ENCODE peak calls at places on chromosomes 16 and 17, in four cellular contexts. One of them, this sample, is unnamed.
A peak's percentile ranks its signal among the peaks of the same experiment; 100 is the strongest.

GRCh38 chr17:80970044-80970761 is 21.4 kb upstream of the CHMP6 start:
- DNase-seq in K562: peak; percentile 34
- DNase-seq in NT2/D1: no peak
- DNase-seq in GM12878: no peak
- DNase-seq in this sample: no peak

GRCh38 chr17:43834106-43834505 is 1.2 kb upstream of the MPP3 start:
- DNase-seq in K562: peak; percentile 13
- DNase-seq in NT2/D1: no peak
- DNase-seq in GM12878: no peak
- DNase-seq in this sample: no peak

GRCh38 chr16:59320657-59321056 is 586.5 kb upstream of the GOT2 start:
- DNase-seq in K562: no peak
- DNase-seq in NT2/D1: no peak
- DNase-seq in GM12878: no peak
- DNase-seq in this sample: no peak

GRCh38 chr17:58242171-58242784 is 3.9 kb downstream of the LPO start:
- DNase-seq in K562: no peak
- DNase-seq in NT2/D1: no peak
- DNase-seq in GM12878: no peak
- DNase-seq in this sample: no peak

GRCh38 chr16:12542818-12543699 is 260.6 kb downstream of the CPPED1 start:
- DNase-seq in K562: no peak
- DNase-seq in NT2/D1: no peak
- DNase-seq in GM12878: no peak
- DNase-seq in this sample: no peak

GRCh38 chr16:16045879-16046278 is 96.5 kb downstream of the ABCC1 start:
- DNase-seq in K562: no peak
- DNase-seq in NT2/D1: peak; percentile 66
- DNase-seq in GM12878: no peak
- DNase-seq in this sample: no peak

GRCh38 chr16:88665148-88665547 is 2.3 kb upstream of the MVD start:
- DNase-seq in K562: no peak
- DNase-seq in NT2/D1: no peak
- DNase-seq in GM12878: no peak
- DNase-seq in this sample: no peak

GRCh38 chr17:18230288-18231141 is 5.1 kb downstream of the LLGL1 start:
- DNase-seq in K562: no peak
- DNase-seq in NT2/D1: no peak
- DNase-seq in GM12878: no peak
- DNase-seq in this sample: no peak

GRCh38 chr17:36921131-36921851 is 16.0 kb upstream of the LHX1 start:
- DNase-seq in K562: peak; percentile 54
- DNase-seq in NT2/D1: no peak
- DNase-seq in GM12878: no peak
- DNase-seq in this sample: peak; percentile 98

GRCh38 chr17:8153550-8153956 is 1.3 kb upstream of the PER1 start:
- DNase-seq in K562: peak; percentile 83
- DNase-seq in NT2/D1: no peak
- DNase-seq in GM12878: no peak
- DNase-seq in this sample: no peak

GRCh38 chr17:17151962-17152361 is 54.2 kb downstream of the PLD6 start:
- DNase-seq in K562: no peak
- DNase-seq in NT2/D1: no peak
- DNase-seq in GM12878: no peak
- DNase-seq in this sample: no peak

GRCh38 chr16:19294156-19294649 is 8.7 kb downstream of the CLEC19A start:
- DNase-seq in K562: no peak
- DNase-seq in NT2/D1: no peak
- DNase-seq in GM12878: peak; percentile 84
- DNase-seq in this sample: no peak

GRCh38 chr17:57861737-57862409 is 12.0 kb upstream of the MRPS23 start:
- DNase-seq in K562: no peak
- DNase-seq in NT2/D1: no peak
- DNase-seq in GM12878: no peak
- DNase-seq in this sample: no peak

GRCh38 chr16:81679721-81680430 is 99.2 kb upstream of the PLCG2 start:
- DNase-seq in K562: no peak
- DNase-seq in NT2/D1: no peak
- DNase-seq in GM12878: no peak
- DNase-seq in this sample: no peak

GRCh38 chr17:12839042-12839441 is 49.7 kb downstream of the ARHGAP44 start:
- DNase-seq in K562: no peak
- DNase-seq in NT2/D1: no peak
- DNase-seq in GM12878: no peak
- DNase-seq in this sample: no peak

GRCh38 chr17:80386341-80386740 is 28.6 kb upstream of the ENDOV start:
- DNase-seq in K562: no peak
- DNase-seq in NT2/D1: no peak
- DNase-seq in GM12878: no peak
- DNase-seq in this sample: no peak

GRCh38 chr17:32323784-32324590 is 18.0 kb downstream of the C17orf75 start:
- DNase-seq in K562: no peak
- DNase-seq in NT2/D1: no peak
- DNase-seq in GM12878: no peak
- DNase-seq in this sample: no peak

GRCh38 chr16:13351222-13351621 is 449.8 kb downstream of the SHISA9 start:
- DNase-seq in K562: no peak
- DNase-seq in NT2/D1: no peak
- DNase-seq in GM12878: no peak
- DNase-seq in this sample: no peak

GRCh38 chr16:588639-588888 is 1.3 kb upstream of the RAB40C start:
- DNase-seq in K562: peak; percentile 64
- DNase-seq in NT2/D1: no peak
- DNase-seq in GM12878: no peak
- DNase-seq in this sample: no peak

GRCh38 chr17:296382-296781 is 56.2 kb downstream of the RPH3AL start:
- DNase-seq in K562: no peak
- DNase-seq in NT2/D1: no peak
- DNase-seq in GM12878: no peak
- DNase-seq in this sample: no peak

GRCh38 chr16:58125781-58126335 is 3.3 kb downstream of the CFAP20 start:
- DNase-seq in K562: peak; percentile 53
- DNase-seq in NT2/D1: no peak
- DNase-seq in GM12878: no peak
- DNase-seq in this sample: no peak

GRCh38 chr17:36858119-36859002 is 78.9 kb upstream of the LHX1 start:
- DNase-seq in K562: no peak
- DNase-seq in NT2/D1: no peak
- DNase-seq in GM12878: no peak
- DNase-seq in this sample: no peak

GRCh38 chr17:4304417-4305027 is 40.7 kb upstream of the ANKFY1 start:
- DNase-seq in K562: peak; percentile 66
- DNase-seq in NT2/D1: no peak
- DNase-seq in GM12878: no peak
- DNase-seq in this sample: peak; percentile 18

GRCh38 chr17:31428111-31428510 is 36.6 kb downstream of the RAB11FIP4 start:
- DNase-seq in K562: no peak
- DNase-seq in NT2/D1: no peak
- DNase-seq in GM12878: no peak
- DNase-seq in this sample: no peak

GRCh38 chr16:70578035-70578434 is 54.4 kb downstream of the SF3B3 start:
- DNase-seq in K562: no peak
- DNase-seq in NT2/D1: no peak
- DNase-seq in GM12878: no peak
- DNase-seq in this sample: no peak

GRCh38 chr17:44900894-44901293 is 1.6 kb upstream of the EFTUD2 start:
- DNase-seq in K562: no peak
- DNase-seq in NT2/D1: no peak
- DNase-seq in GM12878: no peak
- DNase-seq in this sample: no peak

GRCh38 chr17:29931253-29931932 is 1.4 kb upstream of the SSH2 start:
- DNase-seq in K562: peak; percentile 83
- DNase-seq in NT2/D1: no peak
- DNase-seq in GM12878: peak; percentile 90
- DNase-seq in this sample: peak; percentile 82

GRCh38 chr16:47125757-47126156 is 18.0 kb downstream of the NETO2 start:
- DNase-seq in K562: no peak
- DNase-seq in NT2/D1: no peak
- DNase-seq in GM12878: no peak
- DNase-seq in this sample: no peak

GRCh38 chr17:76420356-76421053 is 32.4 kb downstream of the UBE2O start:
- DNase-seq in K562: no peak
- DNase-seq in NT2/D1: no peak
- DNase-seq in GM12878: no peak
- DNase-seq in this sample: no peak

GRCh38 chr17:37088913-37089312 is 140.2 kb downstream of the AATF start:
- DNase-seq in K562: no peak
- DNase-seq in NT2/D1: no peak
- DNase-seq in GM12878: no peak
- DNase-seq in this sample: no peak

GRCh38 chr16:64356267-64356666 is 765.6 kb downstream of the CDH11 start:
- DNase-seq in K562: no peak
- DNase-seq in NT2/D1: no peak
- DNase-seq in GM12878: no peak
- DNase-seq in this sample: no peak

GRCh38 chr16:10871157-10871991 is 5.6 kb upstream of the CIITA start:
- DNase-seq in K562: no peak
- DNase-seq in NT2/D1: no peak
- DNase-seq in GM12878: peak; percentile 86
- DNase-seq in this sample: peak; percentile 41

GRCh38 chr17:49515196-49515770 is 20.2 kb downstream of the NGFR start:
- DNase-seq in K562: peak; percentile 77
- DNase-seq in NT2/D1: peak; percentile 69
- DNase-seq in GM12878: peak; percentile 55
- DNase-seq in this sample: peak; percentile 36

GRCh38 chr17:32688221-32688620 is 188.7 kb downstream of the MYO1D start:
- DNase-seq in K562: no peak
- DNase-seq in NT2/D1: no peak
- DNase-seq in GM12878: no peak
- DNase-seq in this sample: no peak

GRCh38 chr17:42845918-42846593 is 1.7 kb downstream of the AOC2 start:
- DNase-seq in K562: no peak
- DNase-seq in NT2/D1: no peak
- DNase-seq in GM12878: no peak
- DNase-seq in this sample: no peak

GRCh38 chr17:19937522-19937921 is 40.1 kb downstream of the AKAP10 start:
- DNase-seq in K562: no peak
- DNase-seq in NT2/D1: no peak
- DNase-seq in GM12878: no peak
- DNase-seq in this sample: no peak

GRCh38 chr17:51461578-51462004 is 201.2 kb downstream of the UTP18 start:
- DNase-seq in K562: peak; percentile 65
- DNase-seq in NT2/D1: peak; percentile 15
- DNase-seq in GM12878: no peak
- DNase-seq in this sample: peak; percentile 78

GRCh38 chr16:84746875-84747274 is 47.1 kb downstream of the USP10 start:
- DNase-seq in K562: peak; percentile 39
- DNase-seq in NT2/D1: no peak
- DNase-seq in GM12878: no peak
- DNase-seq in this sample: no peak

GRCh38 chr16:1923299-1924034 is 5.3 kb upstream of the HS3ST6 start:
- DNase-seq in K562: peak; percentile 56
- DNase-seq in NT2/D1: peak; percentile 51
- DNase-seq in GM12878: no peak
- DNase-seq in this sample: peak; percentile 56

DNA sequence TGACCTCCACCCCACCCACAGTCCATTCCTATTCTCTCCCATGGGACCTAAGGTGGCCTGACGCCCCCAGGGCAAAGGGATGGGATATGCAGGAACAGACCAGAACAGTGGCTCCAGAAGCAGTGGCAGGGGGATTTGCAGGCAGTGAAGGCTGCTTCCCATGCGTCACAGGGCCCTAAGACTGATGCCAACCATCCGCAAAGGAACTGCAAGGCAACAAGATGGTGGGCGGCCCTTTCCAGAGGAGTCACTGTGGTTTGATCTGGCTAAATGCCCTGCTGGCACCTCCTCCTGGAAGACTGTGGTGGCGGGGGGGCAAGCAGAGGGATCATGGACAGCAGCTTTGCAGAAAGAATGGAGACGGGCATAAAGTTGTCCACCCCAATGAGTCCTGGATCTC is 4.4 kb upstream of the SLC39A11 start:
- DNase-seq in K562: no peak
- DNase-seq in NT2/D1: no peak
- DNase-seq in GM12878: no peak
- DNase-seq in this sample: no peak
- TF ChIP-seq ZNF274 in K562: no peak
- TF ChIP-seq ZNF274 in NT2/D1: no peak
- TF ChIP-seq ZNF274 in GM12878: no peak
- TF ChIP-seq ZNF274 in this sample: no peak

GRCh38 chr17:41505836-41506767 is 690 bp upstream of the KRT13 start:
- DNase-seq in K562: peak; percentile 58
- DNase-seq in NT2/D1: no peak
- DNase-seq in GM12878: no peak
- DNase-seq in this sample: no peak
- TF ChIP-seq ZNF274 in K562: no peak
- TF ChIP-seq ZNF274 in NT2/D1: no peak
- TF ChIP-seq ZNF274 in GM12878: no peak
- TF ChIP-seq ZNF274 in this sample: no peak

GRCh38 chr17:27497696-27498095 is 41.4 kb downstream of the KSR1 start:
- DNase-seq in K562: no peak
- DNase-seq in NT2/D1: no peak
- DNase-seq in GM12878: no peak
- DNase-seq in this sample: no peak
- TF ChIP-seq ZNF274 in K562: no peak
- TF ChIP-seq ZNF274 in NT2/D1: no peak
- TF ChIP-seq ZNF274 in GM12878: no peak
- TF ChIP-seq ZNF274 in this sample: no peak

GRCh38 chr17:63775420-63775819 is 1.4 kb downstream of the DDX42 start:
- DNase-seq in K562: peak; percentile 70
- DNase-seq in NT2/D1: no peak
- DNase-seq in GM12878: no peak
- DNase-seq in this sample: no peak
- TF ChIP-seq ZNF274 in K562: no peak
- TF ChIP-seq ZNF274 in NT2/D1: no peak
- TF ChIP-seq ZNF274 in GM12878: no peak
- TF ChIP-seq ZNF274 in this sample: no peak

GRCh38 chr16:4327782-4328579 is 12.1 kb downstream of the GLIS2 start:
- DNase-seq in K562: peak; percentile 37
- DNase-seq in NT2/D1: no peak
- DNase-seq in GM12878: no peak
- DNase-seq in this sample: no peak
- TF ChIP-seq ZNF274 in K562: no peak
- TF ChIP-seq ZNF274 in NT2/D1: no peak
- TF ChIP-seq ZNF274 in GM12878: no peak
- TF ChIP-seq ZNF274 in this sample: no peak

DNA sequence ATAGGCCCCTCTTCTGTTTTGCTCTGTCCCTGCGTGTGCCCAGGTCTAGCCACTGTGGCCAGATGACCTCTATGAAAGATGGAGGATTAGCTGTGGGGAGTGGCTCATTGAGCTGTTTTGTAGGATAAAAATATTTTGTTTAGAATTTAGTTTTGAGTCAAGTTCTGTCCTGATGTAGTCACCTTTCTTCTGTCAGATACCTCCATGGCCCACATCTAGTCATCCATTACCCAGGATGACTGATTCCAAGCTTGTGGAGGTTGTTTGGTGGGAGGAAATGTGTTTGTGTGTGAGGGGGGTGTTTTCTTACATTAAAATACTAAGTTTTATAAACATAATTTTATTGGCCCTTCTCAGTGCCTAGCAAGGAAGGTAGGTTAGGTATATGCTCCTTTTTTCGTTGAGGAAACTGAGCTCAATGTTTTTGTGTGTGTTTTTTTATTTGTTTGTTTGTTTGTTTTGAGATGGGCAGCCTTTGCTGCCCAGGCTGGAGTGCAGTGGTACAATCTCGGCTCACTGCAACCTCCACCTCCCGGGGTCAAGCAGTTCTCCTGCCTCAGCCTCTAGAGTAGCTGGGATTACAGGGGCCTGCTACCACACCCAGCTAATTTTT is 16.3 kb downstream of the SNX11 start:
- DNase-seq in K562: no peak
- DNase-seq in NT2/D1: no peak
- DNase-seq in GM12878: no peak
- DNase-seq in this sample: no peak
- TF ChIP-seq ZNF274 in K562: no peak
- TF ChIP-seq ZNF274 in NT2/D1: no peak
- TF ChIP-seq ZNF274 in GM12878: no peak
- TF ChIP-seq ZNF274 in this sample: no peak

This sample was measured in HCT116.